ENCODE peak calls at places on chromosomes 3 and 15, in six cellular contexts. V is pancreas, Q is AG09319, I is WTC11, D is DND-41, W is Peyer's patch. H is an unnamed sample.
A peak's percentile ranks its signal among the peaks of the same experiment; 100 is the strongest.

GRCh38 chr15:64334530-64334929 is 21.4 kb downstream of the CSNK1G1 start:
- DNase-seq in V (no peak), Q (no peak), I (peak; percentile 42), D (no peak), W (peak; percentile 73), H (no peak)

GRCh38 chr3:148173836-148174235 is 523.9 kb upstream of the AGTR1 start:
- DNase-seq in V (no peak), Q (no peak), I (no peak), D (no peak), W (no peak), H (no peak)

GRCh38 chr3:39183231-39184080 is 8.9 kb downstream of the XIRP1 start:
- DNase-seq in V (no peak), Q (no peak), I (no peak), D (no peak), W (peak; percentile 41), H (no peak)

GRCh38 chr3:29249829-29250228 is 31.0 kb upstream of the RBMS3 start:
- DNase-seq in V (no peak), Q (no peak), I (no peak), D (no peak), W (no peak), H (no peak)

GRCh38 chr3:182482692-182483091 is 310.6 kb upstream of the ATP11B start:
- DNase-seq in V (no peak), Q (no peak), I (no peak), D (no peak), W (no peak), H (no peak)

GRCh38 chr3:107045791-107046190 is 331.4 kb upstream of the CCDC54 start:
- DNase-seq in V (no peak), Q (no peak), I (no peak), D (no peak), W (no peak), H (no peak)

GRCh38 chr3:181555681-181556080 is 156.0 kb upstream of the SOX2 start:
- DNase-seq in V (no peak), Q (no peak), I (no peak), D (no peak), W (no peak), H (no peak)

GRCh38 chr15:64288999-64289398 is 67.0 kb downstream of the CSNK1G1 start:
- DNase-seq in V (no peak), Q (no peak), I (no peak), D (no peak), W (no peak), H (peak; percentile 64)

GRCh38 chr3:179451335-179452165 is at the start of gene GNB4:
- DNase-seq in V (peak; percentile 62), Q (peak; percentile 54), I (peak; percentile 78), D (peak; percentile 82), W (peak; percentile 78), H (peak; percentile 97)

GRCh38 chr3:71584216-71585061 is 911 bp upstream of the FOXP1 start:
- DNase-seq in V (peak; percentile 53), Q (no peak), I (peak; percentile 16), D (peak; percentile 75), W (peak; percentile 66), H (peak; percentile 54)

GRCh38 chr15:39362832-39363561 is 217.9 kb upstream of the THBS1 start:
- DNase-seq in V (no peak), Q (peak; percentile 99), I (no peak), D (no peak), W (no peak), H (no peak)

GRCh38 chr3:66449411-66449931 is 51.4 kb downstream of the LRIG1 start:
- DNase-seq in V (no peak), Q (no peak), I (no peak), D (no peak), W (no peak), H (no peak)

GRCh38 chr15:91985297-91985696 is 131.8 kb downstream of the SLCO3A1 start:
- DNase-seq in V (no peak), Q (no peak), I (no peak), D (no peak), W (no peak), H (no peak)

GRCh38 chr15:94346272-94346671 is 114.9 kb downstream of the MCTP2 start:
- DNase-seq in V (no peak), Q (no peak), I (no peak), D (no peak), W (no peak), H (no peak)

GRCh38 chr15:99704444-99704838 is 28.8 kb downstream of the LYSMD4 start:
- DNase-seq in V (no peak), Q (peak; percentile 69), I (no peak), D (peak; percentile 58), W (no peak), H (no peak)

GRCh38 chr3:53232641-53233377 is 23.0 kb downstream of the TKT start:
- DNase-seq in V (no peak), Q (no peak), I (no peak), D (no peak), W (no peak), H (peak; percentile 58)

GRCh38 chr3:196886175-196886574 is 18.5 kb downstream of the SENP5 start:
- DNase-seq in V (no peak), Q (no peak), I (no peak), D (no peak), W (no peak), H (no peak)

GRCh38 chr3:43791246-43791645 is 100.5 kb downstream of the ABHD5 start:
- DNase-seq in V (no peak), Q (no peak), I (no peak), D (no peak), W (no peak), H (no peak)

GRCh38 chr3:155420869-155421486 is 127.5 kb upstream of the STRIT1 start:
- DNase-seq in V (no peak), Q (no peak), I (no peak), D (no peak), W (no peak), H (no peak)

GRCh38 chr15:81018197-81018596 is 17.5 kb downstream of the TLNRD1 start:
- DNase-seq in V (no peak), Q (no peak), I (no peak), D (no peak), W (no peak), H (no peak)

GRCh38 chr3:157122116-157122515 is 37.8 kb downstream of the CCNL1 start:
- DNase-seq in V (no peak), Q (peak; percentile 49), I (no peak), D (no peak), W (no peak), H (no peak)

GRCh38 chr3:99324854-99325253 is 313.5 kb upstream of the COL8A1 start:
- DNase-seq in V (no peak), Q (no peak), I (no peak), D (no peak), W (no peak), H (no peak)

GRCh38 chr3:103083848-103084631 is 649.2 kb downstream of the ZPLD1 start:
- DNase-seq in V (no peak), Q (no peak), I (no peak), D (no peak), W (no peak), H (no peak)

GRCh38 chr3:111260878-111261277 is 189.3 kb downstream of the NECTIN3 start:
- DNase-seq in V (no peak), Q (no peak), I (no peak), D (no peak), W (no peak), H (no peak)

GRCh38 chr15:52642386-52643361 is 36.5 kb downstream of the ATOSA start:
- DNase-seq in V (no peak), Q (no peak), I (no peak), D (no peak), W (no peak), H (no peak)

GRCh38 chr15:60464836-60465630 is 13.9 kb downstream of the ICE2 start:
- DNase-seq in V (no peak), Q (no peak), I (no peak), D (no peak), W (no peak), H (no peak)

GRCh38 chr15:60116456-60117089 is 112.5 kb downstream of the FOXB1 start:
- DNase-seq in V (no peak), Q (no peak), I (no peak), D (no peak), W (no peak), H (no peak)

H was measured in left lung.